ENCODE peak calls at places on chromosomes 4 and X, in six cellular contexts. W is glutamatergic neuron, S is WTC11, M is tibial artery, Z is RWPE1, I is mucosa of descending colon. A is an unnamed sample.

GRCh38 chr4:1010522-1011021 is 854 bp upstream of the FGFRL1 start:
- DNase-seq in W (peak), S (peak), M (peak), Z (peak), I (peak), A (peak)

GRCh38 chr4:650461-650860 is 23.6 kb downstream of the ATP5ME start:
- DNase-seq in W (no peak), S (no peak), M (no peak), Z (no peak), I (peak), A (no peak)

GRCh38 chrX:14095702-14096101 is 66.0 kb upstream of the GEMIN8 start:
- DNase-seq in W (peak), S (peak), M (peak), Z (peak), I (no peak), A (peak)

GRCh38 chrX:49876750-49877149 is 2.5 kb upstream of the USP27X start:
- DNase-seq in W (no peak), S (no peak), M (no peak), Z (peak), I (no peak), A (no peak)

GRCh38 chr4:133903029-133903428 is 298.6 kb downstream of the PABPC4L start:
- DNase-seq in W (no peak), S (no peak), M (no peak), Z (no peak), I (no peak), A (no peak)

GRCh38 chrX:72021975-72022374 is 109.7 kb downstream of the RTL5 start:
- DNase-seq in W (no peak), S (peak), M (no peak), Z (no peak), I (no peak), A (no peak)

GRCh38 chrX:22192419-22193086 is 80.2 kb upstream of the CBLL2 start:
- DNase-seq in W (peak), S (peak), M (peak), Z (peak), I (peak), A (peak)

GRCh38 chrX:71251456-71251973 is 2.4 kb downstream of the ZMYM3 start:
- DNase-seq in W (no peak), S (no peak), M (no peak), Z (no peak), I (no peak), A (no peak)

GRCh38 chrX:132738951-132739350 is 219.5 kb downstream of the HS6ST2 start:
- DNase-seq in W (no peak), S (no peak), M (no peak), Z (no peak), I (no peak), A (no peak)

GRCh38 chr4:139950568-139950967 is 203.4 kb downstream of the MAML3 start:
- DNase-seq in W (no peak), S (no peak), M (no peak), Z (no peak), I (no peak), A (no peak)

GRCh38 chrX:21875013-21875412 is 19.2 kb downstream of the YY2 start:
- DNase-seq in W (no peak), S (no peak), M (no peak), Z (no peak), I (no peak), A (no peak)

GRCh38 chrX:65635371-65635770 is 32.1 kb upstream of the MSN start:
- DNase-seq in W (no peak), S (no peak), M (peak), Z (no peak), I (no peak), A (no peak)

GRCh38 chr4:140793291-140793690 is 37.1 kb upstream of the TBC1D9 start:
- DNase-seq in W (no peak), S (no peak), M (no peak), Z (no peak), I (no peak), A (no peak)

GRCh38 chrX:152638443-152638904 is 779 bp downstream of the GABRQ start:
- DNase-seq in W (no peak), S (no peak), M (no peak), Z (no peak), I (no peak), A (no peak)

GRCh38 chrX:122500556-122500955 is 683.5 kb upstream of the GRIA3 start:
- DNase-seq in W (no peak), S (no peak), M (no peak), Z (no peak), I (no peak), A (no peak)

GRCh38 chr4:88792821-88793220 is 95.2 kb upstream of the NAP1L5 start:
- DNase-seq in W (no peak), S (no peak), M (no peak), Z (no peak), I (no peak), A (no peak)

GRCh38 chr4:59091376-59092142 is 1981.4 kb upstream of the IGFBP7 start:
- DNase-seq in W (peak), S (peak), M (no peak), Z (no peak), I (peak), A (no peak)

GRCh38 chrX:69128573-69128972 is 36.7 kb downstream of the PJA1 start:
- DNase-seq in W (peak), S (peak), M (peak), Z (no peak), I (no peak), A (no peak)

GRCh38 chrX:47182106-47182700 is 11.4 kb upstream of the UBA1 start:
- DNase-seq in W (no peak), S (no peak), M (no peak), Z (no peak), I (no peak), A (no peak)

GRCh38 chrX:143633530-143634372 is 2.1 kb downstream of the SLITRK4 start:
- DNase-seq in W (peak), S (no peak), M (no peak), Z (no peak), I (peak), A (peak)

DNA sequence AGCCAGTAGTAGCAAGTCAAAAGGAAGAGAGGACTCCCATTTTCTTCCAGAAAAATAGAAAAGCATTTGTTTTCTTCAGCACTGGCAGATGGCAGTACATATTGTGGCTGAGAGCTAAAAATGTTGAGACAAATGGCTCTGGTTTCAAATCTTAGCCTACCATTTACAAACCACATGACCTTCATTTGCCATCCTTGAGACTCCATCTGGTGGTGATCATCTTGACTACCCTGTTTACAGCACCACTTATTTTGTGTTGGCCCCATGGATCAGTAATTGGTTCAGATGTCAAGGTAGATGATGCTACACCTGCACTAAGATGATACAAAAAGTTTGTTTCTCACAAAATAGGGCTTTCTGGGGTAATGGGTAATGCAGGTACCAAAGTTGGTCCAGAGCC is 951.8 kb upstream of the IGFBP7 start:
- DNase-seq in W (no peak), S (no peak), M (no peak), Z (no peak), I (no peak), A (no peak)
- TF ChIP-seq CTCF in W (no peak), S (peak), M (no peak), Z (no peak), I (no peak), A (no peak)

GRCh38 chrX:7071390-7071789 is 76.1 kb upstream of the STS start:
- DNase-seq in W (no peak), S (no peak), M (no peak), Z (no peak), I (no peak), A (no peak)

GRCh38 chrX:7065473-7065872 is 82.0 kb upstream of the STS start:
- DNase-seq in W (no peak), S (no peak), M (no peak), Z (no peak), I (no peak), A (no peak)

GRCh38 chrX:7069556-7069955 is 78.0 kb upstream of the STS start:
- DNase-seq in W (no peak), S (no peak), M (no peak), Z (no peak), I (no peak), A (no peak)

GRCh38 chrX:7067266-7067665 is 80.2 kb upstream of the STS start:
- DNase-seq in W (no peak), S (no peak), M (no peak), Z (no peak), I (no peak), A (no peak)

DNA sequence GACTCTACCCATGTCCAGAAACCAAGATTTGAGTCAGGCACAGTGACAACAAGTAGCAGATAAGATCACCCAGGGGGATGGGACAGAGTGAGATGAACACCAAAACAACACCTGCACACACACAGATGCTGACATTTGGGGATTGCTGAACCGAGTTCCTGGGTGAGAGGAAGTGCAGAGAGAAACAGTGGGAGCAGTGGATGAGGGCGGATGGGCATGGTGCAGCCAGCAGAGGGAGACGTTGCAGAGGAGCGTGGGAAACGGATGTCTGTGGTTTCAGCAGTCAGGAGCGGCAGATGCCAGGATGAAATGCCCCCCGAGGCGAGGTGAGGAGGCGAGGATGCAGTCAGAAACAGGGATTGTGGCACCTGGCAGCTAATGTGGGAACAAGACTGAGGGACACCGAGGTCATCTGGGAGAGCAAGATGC is 78.6 kb upstream of the STS start:
- DNase-seq in W (peak), S (peak), M (no peak), Z (no peak), I (no peak), A (no peak)
- TF ChIP-seq CTCF in W (no peak), S (no peak), M (no peak), Z (no peak), I (no peak), A (no peak)

DNA sequence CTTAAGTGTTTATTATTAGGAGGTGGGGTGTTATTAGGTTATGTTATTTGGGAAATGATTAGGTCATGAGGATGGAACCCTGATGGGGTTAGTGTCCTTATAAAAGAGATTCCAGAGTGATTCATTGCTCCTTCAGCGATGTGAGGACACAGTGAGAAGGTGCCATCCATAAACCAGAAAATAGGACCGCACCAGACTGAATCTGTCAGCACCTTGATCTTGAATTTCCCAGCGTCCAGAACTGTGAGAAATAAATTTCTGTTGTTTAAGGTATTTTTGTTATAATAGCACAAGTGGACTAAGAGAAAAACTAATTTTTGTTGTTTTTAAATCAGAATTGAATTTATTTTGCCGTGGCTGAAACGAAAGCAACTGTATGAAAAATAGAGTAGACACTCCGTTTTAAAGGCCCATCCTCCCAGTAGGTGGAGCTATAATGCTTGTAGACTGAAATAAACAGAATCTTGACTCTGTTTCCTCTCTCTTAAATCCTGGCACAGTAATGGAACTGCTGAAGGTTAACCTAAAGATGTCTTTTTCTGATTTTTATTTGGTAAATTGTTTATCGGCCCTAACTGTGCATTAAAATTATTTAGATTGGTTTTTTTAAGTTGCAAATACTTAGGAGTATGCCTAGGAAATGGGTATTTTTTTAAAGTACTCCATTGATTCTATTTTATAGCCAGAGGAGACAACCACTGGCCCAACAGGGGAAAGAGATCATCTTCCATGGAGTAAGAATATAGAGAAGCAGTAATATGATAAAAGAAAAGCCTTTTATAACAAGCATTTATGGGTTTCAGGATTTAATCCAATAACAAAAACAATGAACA is 133.2 kb upstream of the ADAMTS3 start:
- DNase-seq in W (no peak), S (peak), M (peak), Z (peak), I (no peak), A (peak)
- TF ChIP-seq CTCF in W (peak), S (peak), M (peak), Z (peak), I (peak), A (peak)

GRCh38 chr4:123953556-123953955 is 557.0 kb downstream of the SPRY1 start:
- DNase-seq in W (no peak), S (no peak), M (no peak), Z (no peak), I (no peak), A (no peak)

GRCh38 chr4:123952530-123953274 is 556.1 kb downstream of the SPRY1 start:
- DNase-seq in W (no peak), S (no peak), M (no peak), Z (no peak), I (no peak), A (no peak)

GRCh38 chr4:123956204-123956603 is 559.6 kb downstream of the SPRY1 start:
- DNase-seq in W (no peak), S (no peak), M (no peak), Z (no peak), I (no peak), A (no peak)

GRCh38 chr4:123955167-123955824 is 558.7 kb downstream of the SPRY1 start:
- DNase-seq in W (no peak), S (no peak), M (no peak), Z (no peak), I (no peak), A (no peak)

GRCh38 chr4:123954220-123954619 is 557.6 kb downstream of the SPRY1 start:
- DNase-seq in W (no peak), S (no peak), M (no peak), Z (no peak), I (no peak), A (no peak)
- TF ChIP-seq CTCF in W (no peak), S (no peak), M (no peak), Z (no peak), I (no peak), A (no peak)

GRCh38 chr4:118076958-118077766 is 42.9 kb downstream of the NDST3 start:
- DNase-seq in W (no peak), S (peak), M (no peak), Z (no peak), I (peak), A (no peak)
- TF ChIP-seq CTCF in W (peak), S (peak), M (no peak), Z (peak), I (no peak), A (no peak)

DNA sequence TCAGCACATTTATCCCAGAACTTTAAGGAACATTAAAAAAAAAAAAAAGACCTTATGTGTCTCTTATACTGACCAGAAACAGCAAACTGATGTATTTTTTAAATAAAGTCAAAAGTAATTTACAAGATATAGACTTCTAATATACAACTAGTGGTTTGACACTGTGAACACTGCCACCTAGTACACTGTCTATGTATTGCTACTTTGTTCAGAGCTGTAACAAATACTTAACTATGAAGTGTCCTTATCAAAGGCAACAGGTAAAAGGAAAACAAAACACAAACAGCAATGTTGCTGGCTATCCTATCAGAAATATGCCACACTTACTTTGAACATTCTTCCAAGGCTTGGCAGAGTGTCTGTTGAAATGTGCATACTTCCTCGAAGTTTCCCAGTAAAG is 60.4 kb downstream of the CD40LG start:
- DNase-seq in W (no peak), S (no peak), M (no peak), Z (no peak), I (no peak), A (no peak)
- TF ChIP-seq CTCF in W (peak), S (no peak), M (peak), Z (no peak), I (no peak), A (no peak)

GRCh38 chr4:169013396-169013795 is 3.3 kb upstream of the CBR4 start:
- DNase-seq in W (no peak), S (no peak), M (no peak), Z (no peak), I (no peak), A (no peak)

GRCh38 chr4:169008478-169008877 is 1.6 kb downstream of the CBR4 start:
- DNase-seq in W (no peak), S (no peak), M (no peak), Z (no peak), I (no peak), A (no peak)

GRCh38 chr4:169012049-169012448 is 2.0 kb upstream of the CBR4 start:
- DNase-seq in W (no peak), S (no peak), M (no peak), Z (no peak), I (no peak), A (no peak)

GRCh38 chr4:169010125-169011023 is at the start of gene CBR4:
- DNase-seq in W (peak), S (peak), M (peak), Z (peak), I (peak), A (peak)

GRCh38 chr4:169009281-169010124 is 552 bp downstream of the CBR4 start:
- DNase-seq in W (peak), S (peak), M (peak), Z (peak), I (peak), A (peak)
- TF ChIP-seq CTCF in W (peak), S (no peak), M (peak), Z (peak), I (no peak), A (no peak)

GRCh38 chr4:148436512-148436911 is 5.7 kb downstream of the NR3C2 start:
- DNase-seq in W (no peak), S (no peak), M (no peak), Z (no peak), I (no peak), A (no peak)

GRCh38 chr4:148434075-148434773 is 8.0 kb downstream of the NR3C2 start:
- DNase-seq in W (no peak), S (no peak), M (no peak), Z (no peak), I (no peak), A (no peak)

GRCh38 chr4:148438047-148438446 is 4.2 kb downstream of the NR3C2 start:
- DNase-seq in W (no peak), S (no peak), M (no peak), Z (no peak), I (no peak), A (no peak)

GRCh38 chr4:148435654-148436406 is 6.4 kb downstream of the NR3C2 start:
- DNase-seq in W (no peak), S (no peak), M (no peak), Z (no peak), I (peak), A (peak)

DNA sequence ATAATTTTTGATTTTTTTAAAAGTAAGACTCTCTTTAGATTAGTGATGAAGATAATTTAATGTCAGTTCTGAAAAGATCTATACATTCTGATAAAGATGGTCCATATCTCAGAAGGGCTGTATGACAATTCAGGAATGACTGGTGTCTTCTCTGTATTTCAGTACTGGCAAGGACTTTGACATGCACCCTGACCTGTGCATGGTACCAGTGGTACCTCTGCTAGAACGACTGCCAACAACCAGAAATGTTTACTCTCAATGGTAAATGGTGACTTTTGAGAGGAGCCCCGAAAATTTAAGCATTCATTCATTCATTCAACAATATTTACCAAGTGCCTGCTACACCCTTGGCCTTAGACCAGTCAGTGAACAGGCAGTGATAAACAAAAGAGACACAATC is 4.8 kb downstream of the NR3C2 start:
- DNase-seq in W (no peak), S (no peak), M (no peak), Z (no peak), I (no peak), A (no peak)
- TF ChIP-seq CTCF in W (no peak), S (no peak), M (no peak), Z (no peak), I (no peak), A (no peak)

A was measured in body of pancreas.